ENCODE peak calls at places on chromosomes 11 and 22, in four cellular contexts. H, O, F and S are unnamed samples.

GRCh38 chr22:41876675-41877074 is 38.2 kb downstream of the SHISA8 start:
- DNase-seq in O (no peak), H (no peak), F (no peak), S (no peak)

GRCh38 chr22:26592368-26593015 is 2.6 kb upstream of the TPST2 start:
- DNase-seq in F (no peak), H (no peak), O (no peak), S (peak; percentile 26)

GRCh38 chr11:16321148-16321547 is 35.2 kb downstream of the SOX6 start:
- DNase-seq in F (no peak), H (no peak), O (no peak), S (no peak)

GRCh38 chr22:24427500-24428164 is at the start of gene ADORA2A:
- DNase-seq in F (no peak), O (no peak), H (peak; percentile 71), S (peak; percentile 67)

GRCh38 chr11:75797796-75798195 is 17.2 kb upstream of the UVRAG start:
- DNase-seq in H (no peak), F (no peak), O (no peak), S (no peak)

GRCh38 chr11:11780843-11781242 is 60.9 kb upstream of the USP47 start:
- DNase-seq in O (no peak), H (no peak), F (no peak), S (no peak)

GRCh38 chr22:29202231-29203192 is 3.2 kb upstream of the EMID1 start:
- DNase-seq in H (peak; percentile 85), F (peak; percentile 63), O (no peak), S (peak; percentile 43)

GRCh38 chr22:45918455-45919370 is 58.2 kb downstream of the WNT7B start:
- DNase-seq in O (no peak), H (peak; percentile 52), F (no peak), S (peak; percentile 41)

GRCh38 chr11:85948884-85949283 is 93.7 kb downstream of the CCDC83 start:
- DNase-seq in F (no peak), O (no peak), H (no peak), S (no peak)

GRCh38 chr11:58222730-58223129 is 6.0 kb downstream of the OR10Q1 start:
- DNase-seq in H (no peak), F (no peak), O (no peak), S (no peak)

GRCh38 chr11:44823920-44824704 is 97.3 kb downstream of the TSPAN18 start:
- DNase-seq in H (peak; percentile 68), F (no peak), O (no peak), S (no peak)

GRCh38 chr11:123943738-123944137 is at the start of gene OR6T1:
- DNase-seq in O (no peak), F (no peak), H (no peak), S (no peak)

GRCh38 chr22:49873228-49873940 is 19.7 kb downstream of the ZBED4 start:
- DNase-seq in F (no peak), H (no peak), O (no peak), S (no peak)

DNA sequence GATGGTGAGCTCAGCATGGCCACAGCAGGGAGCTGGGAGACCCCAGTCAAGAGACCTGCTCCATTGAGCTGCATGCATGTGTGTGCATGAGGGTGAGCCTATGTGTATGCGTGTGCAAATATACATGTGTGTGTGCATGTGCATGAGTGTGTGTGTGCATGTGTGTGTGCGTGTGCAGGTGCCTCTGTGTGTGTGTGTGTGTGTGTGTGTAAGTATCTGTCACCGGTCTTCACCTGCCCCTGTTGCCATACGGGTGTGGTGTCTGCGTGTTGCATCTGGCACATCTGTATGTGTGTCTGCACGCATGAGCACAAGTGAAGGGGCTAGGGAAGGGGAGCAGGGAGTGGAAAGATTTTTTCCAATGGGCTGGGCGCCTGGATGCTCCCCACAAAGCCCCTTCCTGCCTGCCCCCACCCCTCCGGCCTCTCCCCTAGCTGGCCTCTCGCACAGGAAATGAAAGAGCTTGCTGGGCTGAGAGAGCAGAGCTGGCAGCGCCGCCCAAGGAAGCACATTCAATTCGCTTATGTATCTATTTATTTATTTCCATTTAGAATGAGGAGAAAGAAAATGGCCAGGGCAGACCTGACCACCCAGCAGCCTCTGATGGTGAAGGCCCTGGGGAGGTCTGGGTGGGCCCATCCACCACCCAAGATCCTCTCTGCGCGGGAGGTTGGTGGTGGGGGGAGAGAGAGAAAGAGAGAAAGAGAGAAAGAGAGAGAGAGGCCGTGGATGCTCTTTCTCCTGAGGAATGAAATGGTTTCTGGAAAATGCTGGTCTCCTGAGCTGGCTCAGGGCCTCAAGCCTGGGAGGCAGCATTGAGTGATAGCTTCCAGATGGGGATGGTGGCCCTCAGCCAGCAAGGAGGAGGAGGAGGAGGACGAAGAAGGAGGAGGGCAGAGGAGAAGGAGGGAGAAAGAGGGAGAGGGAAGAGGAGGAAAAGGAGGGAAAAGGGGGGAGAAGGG is 4.3 kb downstream of the TSPAN32 start:
- DNase-seq in H (peak; percentile 95), O (no peak), F (peak; percentile 84), S (peak; percentile 25)
- H3K27ac ChIP-seq in H (peak overlapping the region; percentile 21), O (peak overlapping the region; percentile 89), F (peak overlapping the region; percentile 96), S (peak overlapping the region; percentile 81)

GRCh38 chr22:36378080-36378788 is 9.5 kb downstream of the MYH9 start:
- DNase-seq in H (no peak), O (no peak), F (no peak), S (no peak)

GRCh38 chr22:36383110-36383581 is 4.6 kb downstream of the MYH9 start:
- DNase-seq in F (no peak), H (peak; percentile 45), O (no peak), S (peak; percentile 68)

GRCh38 chr22:36377022-36377631 is 10.6 kb downstream of the MYH9 start:
- DNase-seq in F (no peak), H (no peak), O (no peak), S (no peak)

GRCh38 chr22:36381513-36382079 is 6.2 kb downstream of the MYH9 start:
- DNase-seq in F (no peak), H (no peak), O (no peak), S (no peak)

DNA sequence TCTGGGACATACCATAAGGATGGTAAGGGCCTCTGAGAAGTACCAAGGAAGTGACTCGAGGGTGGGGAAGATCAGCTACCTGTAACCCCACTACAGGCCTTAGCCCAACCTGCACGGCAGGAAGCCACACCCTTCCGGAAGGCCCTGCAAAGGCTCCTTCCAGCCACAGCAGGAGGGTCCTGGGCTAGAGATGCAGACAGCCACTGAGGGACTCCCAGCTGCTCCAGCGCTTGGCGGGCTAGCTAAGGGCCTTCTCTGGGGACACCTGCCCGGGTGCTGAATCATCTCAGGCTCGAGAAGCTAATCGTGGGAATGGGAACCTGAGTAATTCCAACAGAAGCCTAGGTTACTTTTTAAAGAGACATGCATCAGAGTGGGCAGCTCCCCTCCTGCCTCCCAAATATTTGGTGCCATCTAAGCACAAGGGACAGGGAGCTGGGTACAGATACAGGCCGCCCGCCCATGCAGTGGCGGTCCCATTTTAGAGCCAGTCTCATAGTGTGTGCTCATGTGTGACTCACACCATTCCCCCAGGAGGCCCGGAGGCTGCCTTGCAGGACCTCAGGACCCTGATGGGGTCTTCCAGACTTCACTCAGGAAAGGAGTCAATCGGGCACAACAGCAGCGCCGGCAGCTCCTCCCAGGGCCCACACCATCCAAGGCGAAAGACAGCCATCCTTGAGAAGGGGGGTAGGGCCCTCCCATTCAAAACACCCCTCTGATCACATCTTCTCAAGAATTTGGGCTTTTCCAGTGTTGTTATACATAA is 8.0 kb downstream of the MYH9 start:
- DNase-seq in O (no peak), F (no peak), H (peak; percentile 67), S (no peak)
- H3K27ac ChIP-seq in O (peak overlapping the region; percentile 79), F (peak overlapping the region; percentile 100), H (peak overlapping the region; percentile 75), S (peak overlapping the region; percentile 99)

GRCh38 chr11:8527939-8528338 is 66.1 kb downstream of the STK33 start:
- DNase-seq in F (no peak), O (no peak), H (no peak), S (no peak)

GRCh38 chr11:8523396-8523795 is 70.6 kb downstream of the STK33 start:
- DNase-seq in F (no peak), H (no peak), O (no peak), S (no peak)
- H3K27ac ChIP-seq in F (no peak overlapping the region), H (no peak overlapping the region), O (no peak overlapping the region), S (no peak overlapping the region)

GRCh38 chr22:38569181-38569971 is 607 bp downstream of the DMC1 start:
- DNase-seq in H (peak; percentile 60), F (peak; percentile 16), O (no peak), S (no peak)

GRCh38 chr22:38567531-38568245 is 2.3 kb downstream of the DMC1 start:
- DNase-seq in O (no peak), F (no peak), H (no peak), S (no peak)

GRCh38 chr22:38572065-38572464 is 2.1 kb upstream of the DMC1 start:
- DNase-seq in O (no peak), H (no peak), F (no peak), S (no peak)

GRCh38 chr22:38569972-38570840 is at the start of gene DMC1:
- DNase-seq in F (peak; percentile 95), O (peak; percentile 82), H (peak; percentile 97), S (peak; percentile 95)

DNA sequence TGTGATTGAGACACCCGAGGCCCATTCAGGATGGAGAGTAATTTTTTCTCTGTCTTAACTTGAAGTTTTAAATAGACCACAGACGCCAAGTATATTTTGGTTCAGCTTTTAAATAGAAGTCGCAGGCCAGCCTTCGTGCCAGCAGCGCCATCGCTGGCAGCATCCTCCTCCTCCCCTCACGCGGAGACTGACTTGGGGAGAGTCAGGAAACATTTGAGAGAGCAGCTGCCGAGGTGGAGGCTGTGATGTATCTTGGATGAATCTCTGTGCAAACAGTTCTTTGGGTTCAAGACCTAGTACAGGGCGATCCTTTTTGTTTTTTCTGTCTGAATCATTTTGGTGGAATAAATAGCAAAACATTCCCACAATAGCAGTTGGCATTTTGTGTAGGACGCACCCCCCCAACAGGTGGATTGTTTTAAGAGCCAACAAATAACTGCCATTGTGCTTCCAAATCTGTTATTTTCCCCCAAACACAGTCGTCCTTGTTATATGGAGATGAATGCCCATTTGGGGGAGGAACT is 920 bp upstream of the DMC1 start:
- DNase-seq in O (no peak), F (peak; percentile 26), H (peak; percentile 72), S (peak; percentile 31)
- H3K27ac ChIP-seq in O (peak overlapping the region; percentile 78), F (peak overlapping the region; percentile 77), H (peak overlapping the region; percentile 90), S (peak overlapping the region; percentile 77)

GRCh38 chr22:36862251-36863242 is 1.7 kb downstream of the NCF4 start:
- DNase-seq in F (peak; percentile 46), O (no peak), H (peak; percentile 64), S (peak; percentile 31)

GRCh38 chr22:36858966-36859365 is 1.8 kb upstream of the NCF4 start:
- DNase-seq in F (no peak), H (no peak), O (no peak), S (no peak)

GRCh38 chr22:36860438-36860820 is 377 bp upstream of the NCF4 start:
- DNase-seq in O (no peak), F (no peak), H (no peak), S (no peak)

GRCh38 chr22:36860017-36860416 is 789 bp upstream of the NCF4 start:
- DNase-seq in O (no peak), H (no peak), F (no peak), S (no peak)

GRCh38 chr22:36860821-36861659 is at the start of gene NCF4:
- DNase-seq in F (peak; percentile 64), O (peak; percentile 19), H (peak; percentile 82), S (peak; percentile 57)
- H3K27ac ChIP-seq in F (peak within 1 kb of the TSS; percentile 52), O (peak within 1 kb of the TSS; percentile 48), H (no peak within 1 kb of the TSS), S (peak within 1 kb of the TSS; percentile 84)

GRCh38 chr11:118939948-118940598 is 14.3 kb upstream of the BCL9L start:
- DNase-seq in O (no peak), H (peak; percentile 63), F (no peak), S (no peak)
- H3K27ac ChIP-seq in O (no peak overlapping the region), H (no peak overlapping the region), F (no peak overlapping the region), S (no peak overlapping the region)

DNA sequence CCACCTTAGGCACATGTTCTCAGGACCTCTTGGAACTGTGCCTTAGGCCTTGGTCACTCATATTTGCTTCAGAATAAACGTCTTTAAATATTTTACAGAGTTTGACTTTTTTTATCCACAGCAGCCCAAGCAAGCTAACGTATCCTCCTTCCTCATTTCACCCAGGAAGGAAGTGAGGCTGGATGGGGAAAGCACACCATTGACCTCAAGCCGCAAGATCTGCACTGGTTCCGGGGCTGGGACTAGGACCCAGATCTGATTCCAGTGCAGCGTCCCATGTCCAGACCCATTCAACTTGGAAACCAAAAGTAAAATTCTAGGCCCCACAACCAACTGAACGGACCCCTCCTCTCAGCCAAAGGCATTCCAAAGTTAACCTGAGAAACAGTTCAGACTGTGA is 2.4 kb upstream of the LGALS12 start:
- DNase-seq in F (no peak), O (no peak), H (no peak), S (no peak)
- H3K27ac ChIP-seq in F (no peak overlapping the region), O (no peak overlapping the region), H (no peak overlapping the region), S (peak overlapping the region; percentile 62)